ENCODE peak calls at places on chromosomes 12 and 14, in five cellular contexts. One of them, this sample, is unnamed.

GRCh38 chr12:3359478-3359877 is 131.5 kb upstream of the PRMT8 start:
- DNase-seq in heart right ventricle: no peak
- DNase-seq in NT2/D1: no peak
- DNase-seq in RWPE1: no peak
- DNase-seq in germinal center: no peak
- DNase-seq in this sample: no peak

GRCh38 chr12:48817957-48818830 is at the start of gene CACNB3:
- DNase-seq in heart right ventricle: peak; percentile 77
- DNase-seq in NT2/D1: peak; percentile 69
- DNase-seq in RWPE1: peak; percentile 60
- DNase-seq in germinal center: peak; percentile 65
- DNase-seq in this sample: peak; percentile 94

GRCh38 chr12:13100610-13100881 is 2.9 kb downstream of the GSG1 start:
- DNase-seq in heart right ventricle: no peak
- DNase-seq in NT2/D1: no peak
- DNase-seq in RWPE1: no peak
- DNase-seq in germinal center: no peak
- DNase-seq in this sample: no peak

GRCh38 chr12:113071427-113072112 is 15.0 kb downstream of the DTX1 start:
- DNase-seq in heart right ventricle: peak; percentile 33
- DNase-seq in NT2/D1: no peak
- DNase-seq in RWPE1: no peak
- DNase-seq in germinal center: no peak
- DNase-seq in this sample: no peak

GRCh38 chr14:94355191-94355794 is 32.2 kb upstream of the SERPINA6 start:
- DNase-seq in heart right ventricle: peak; percentile 31
- DNase-seq in NT2/D1: peak; percentile 15
- DNase-seq in RWPE1: no peak
- DNase-seq in germinal center: no peak
- DNase-seq in this sample: peak; percentile 70

GRCh38 chr12:110102255-110102654 is 21.9 kb upstream of the IFT81 start:
- DNase-seq in heart right ventricle: no peak
- DNase-seq in NT2/D1: peak; percentile 66
- DNase-seq in RWPE1: peak; percentile 88
- DNase-seq in germinal center: peak; percentile 69
- DNase-seq in this sample: no peak

GRCh38 chr12:10562306-10562933 is 51.0 kb downstream of the MAGOHB start:
- DNase-seq in heart right ventricle: no peak
- DNase-seq in NT2/D1: peak; percentile 77
- DNase-seq in RWPE1: peak; percentile 28
- DNase-seq in germinal center: peak; percentile 10
- DNase-seq in this sample: no peak

GRCh38 chr14:36509056-36509917 is 10.7 kb downstream of the NKX2-1 start:
- DNase-seq in heart right ventricle: no peak
- DNase-seq in NT2/D1: no peak
- DNase-seq in RWPE1: no peak
- DNase-seq in germinal center: no peak
- DNase-seq in this sample: no peak

GRCh38 chr12:3747543-3747942 is 5.4 kb downstream of the CRACR2A start:
- DNase-seq in heart right ventricle: no peak
- DNase-seq in NT2/D1: no peak
- DNase-seq in RWPE1: no peak
- DNase-seq in germinal center: no peak
- DNase-seq in this sample: no peak

GRCh38 chr12:104435175-104435574 is 21.6 kb upstream of the CHST11 start:
- DNase-seq in heart right ventricle: no peak
- DNase-seq in NT2/D1: no peak
- DNase-seq in RWPE1: no peak
- DNase-seq in germinal center: no peak
- DNase-seq in this sample: no peak

GRCh38 chr12:50261654-50262053 is 21.7 kb downstream of the LIMA1 start:
- DNase-seq in heart right ventricle: no peak
- DNase-seq in NT2/D1: no peak
- DNase-seq in RWPE1: no peak
- DNase-seq in germinal center: no peak
- DNase-seq in this sample: no peak

GRCh38 chr12:95473440-95473946 is 459 bp upstream of the METAP2 start:
- DNase-seq in heart right ventricle: no peak
- DNase-seq in NT2/D1: no peak
- DNase-seq in RWPE1: peak; percentile 40
- DNase-seq in germinal center: peak; percentile 48
- DNase-seq in this sample: no peak

GRCh38 chr12:108304633-108305032 is 34.5 kb downstream of the CMKLR1 start:
- DNase-seq in heart right ventricle: no peak
- DNase-seq in NT2/D1: no peak
- DNase-seq in RWPE1: no peak
- DNase-seq in germinal center: no peak
- DNase-seq in this sample: no peak

GRCh38 chr12:1634590-1635191 is 5.7 kb downstream of the WNT5B start:
- DNase-seq in heart right ventricle: peak; percentile 86
- DNase-seq in NT2/D1: peak; percentile 95
- DNase-seq in RWPE1: peak; percentile 62
- DNase-seq in germinal center: peak; percentile 62
- DNase-seq in this sample: peak; percentile 81

GRCh38 chr14:93525691-93526451 is 95.1 kb downstream of the UNC79 start:
- DNase-seq in heart right ventricle: no peak
- DNase-seq in NT2/D1: no peak
- DNase-seq in RWPE1: no peak
- DNase-seq in germinal center: no peak
- DNase-seq in this sample: no peak

GRCh38 chr14:61227893-61228591 is 53.1 kb downstream of the TMEM30B start:
- DNase-seq in heart right ventricle: no peak
- DNase-seq in NT2/D1: no peak
- DNase-seq in RWPE1: no peak
- DNase-seq in germinal center: no peak
- DNase-seq in this sample: no peak

GRCh38 chr12:32159381-32159780 is 52.7 kb downstream of the BICD1 start:
- DNase-seq in heart right ventricle: no peak
- DNase-seq in NT2/D1: no peak
- DNase-seq in RWPE1: no peak
- DNase-seq in germinal center: no peak
- DNase-seq in this sample: no peak

GRCh38 chr14:76497550-76498484 is 121.9 kb downstream of the ESRRB start:
- DNase-seq in heart right ventricle: no peak
- DNase-seq in NT2/D1: no peak
- DNase-seq in RWPE1: no peak
- DNase-seq in germinal center: no peak
- DNase-seq in this sample: no peak

This sample was measured in left lung.